ENCODE peak calls at places on chromosomes 13 and 19, in nine cellular contexts. N, T, P, Q, J, D, B, Z and V are unnamed samples.

GRCh38 chr13:106602178-106602577 is 34.2 kb upstream of the ARGLU1 start:
- DNase-seq in J (no peak), B (no peak), Q (peak), P (no peak), Z (no peak), T (no peak), N (no peak), D (no peak), V (no peak)

GRCh38 chr19:48053856-48054255 is 10.0 kb upstream of the CABP5 start:
- DNase-seq in J (no peak), T (no peak), N (no peak), Q (no peak), B (no peak), D (no peak), Z (no peak), P (no peak), V (no peak)

GRCh38 chr19:12784871-12785430 is 6.3 kb upstream of the JUNB start:
- DNase-seq in J (peak), T (no peak), Q (no peak), Z (no peak), B (no peak), N (no peak), P (no peak), D (no peak), V (no peak)

GRCh38 chr19:46716013-46716671 is 772 bp downstream of the PRKD2 start:
- DNase-seq in J (no peak), Z (no peak), D (no peak), N (no peak), P (no peak), B (no peak), Q (no peak), T (no peak), V (no peak)

GRCh38 chr13:21075303-21076264 is 14.2 kb upstream of the LATS2 start:
- DNase-seq in B (peak), D (no peak), Z (peak), J (peak), T (peak), N (no peak), Q (no peak), P (no peak), V (no peak)

GRCh38 chr19:38070573-38070972 is 153.4 kb downstream of the DPF1 start:
- DNase-seq in Z (no peak), P (no peak), B (no peak), Q (no peak), J (peak), D (no peak), N (no peak), T (no peak), V (no peak)

GRCh38 chr13:111283991-111284390 is 36.5 kb upstream of the TEX29 start:
- DNase-seq in T (no peak), Z (no peak), P (no peak), J (no peak), B (no peak), Q (no peak), D (no peak), N (no peak), V (no peak)

GRCh38 chr19:44740351-44740824 is 8.1 kb upstream of the BCL3 start:
- DNase-seq in N (no peak), B (no peak), J (no peak), Q (no peak), D (no peak), T (no peak), Z (no peak), P (no peak), V (no peak)

GRCh38 chr13:92224052-92224821 is 825.8 kb downstream of the GPC5 start:
- DNase-seq in D (no peak), J (peak), P (no peak), Z (no peak), N (no peak), B (no peak), T (no peak), Q (no peak), V (no peak)

GRCh38 chr19:38792250-38793111 is 3.5 kb downstream of the LGALS7B start:
- DNase-seq in B (no peak), Z (peak), N (no peak), P (no peak), T (peak), D (no peak), J (no peak), Q (no peak), V (no peak)

GRCh38 chr19:2398735-2399305 is 28.6 kb downstream of the TIMM13 start:
- DNase-seq in D (no peak), P (no peak), J (no peak), B (no peak), Z (no peak), N (no peak), T (no peak), Q (no peak), V (no peak)

GRCh38 chr19:54851353-54851752 is 1.1 kb downstream of the KIR3DL2 start:
- DNase-seq in Z (no peak), B (no peak), J (no peak), D (no peak), N (no peak), T (no peak), Q (no peak), P (no peak), V (no peak)

GRCh38 chr13:94217370-94217769 is 262.1 kb downstream of the DCT start:
- DNase-seq in P (no peak), J (peak), Z (no peak), Q (no peak), T (no peak), D (no peak), B (no peak), N (no peak), V (no peak)